ENCODE peak calls at places on chromosomes 3 and 15, in seven cellular contexts. L is stomach, K is WERI-Rb-1, B is AG09319, E is MM.1S, P is tibial artery, H is foreskin fibroblast. Q is an unnamed sample.

GRCh38 chr3:161560006-161560637 is 63.5 kb downstream of the OTOL1 start:
- DNase-seq in L (peak), K (peak), B (peak), E (peak), P (no peak), H (peak), Q (peak)

GRCh38 chr3:52232279-52233107 is 6.5 kb downstream of the TWF2 start:
- DNase-seq in L (no peak), K (no peak), B (no peak), E (no peak), P (peak), H (no peak), Q (no peak)

GRCh38 chr3:183015185-183015584 is 34.8 kb upstream of the DCUN1D1 start:
- DNase-seq in L (no peak), K (no peak), B (no peak), E (no peak), P (no peak), H (no peak), Q (no peak)

GRCh38 chr15:39363761-39364586 is 216.9 kb upstream of the THBS1 start:
- DNase-seq in L (no peak), K (no peak), B (no peak), E (no peak), P (no peak), H (peak), Q (no peak)

GRCh38 chr3:71089271-71089670 is 494.3 kb downstream of the FOXP1 start:
- DNase-seq in L (no peak), K (no peak), B (no peak), E (no peak), P (no peak), H (peak), Q (no peak)

GRCh38 chr3:5016218-5017161 is 37.3 kb downstream of the BHLHE40 start:
- DNase-seq in L (peak), K (peak), B (no peak), E (no peak), P (no peak), H (peak), Q (no peak)

GRCh38 chr3:69929019-69929418 is 70.5 kb upstream of the SAMMSON start:
- DNase-seq in L (no peak), K (no peak), B (no peak), E (no peak), P (no peak), H (no peak), Q (no peak)

GRCh38 chr3:110420158-110420641 is 651.4 kb upstream of the NECTIN3 start:
- DNase-seq in L (no peak), K (no peak), B (peak), E (no peak), P (no peak), H (peak), Q (no peak)

GRCh38 chr3:79086514-79086913 is 681.3 kb downstream of the ROBO1 start:
- DNase-seq in L (peak), K (peak), B (peak), E (peak), P (no peak), H (peak), Q (peak)

GRCh38 chr3:116947809-116948208 is 238.2 kb downstream of the TUSC7 start:
- DNase-seq in L (peak), K (no peak), B (no peak), E (peak), P (no peak), H (no peak), Q (no peak)

GRCh38 chr3:13209334-13209733 is 136.1 kb upstream of the IQSEC1 start:
- DNase-seq in L (no peak), K (no peak), B (no peak), E (no peak), P (no peak), H (no peak), Q (no peak)

DNA sequence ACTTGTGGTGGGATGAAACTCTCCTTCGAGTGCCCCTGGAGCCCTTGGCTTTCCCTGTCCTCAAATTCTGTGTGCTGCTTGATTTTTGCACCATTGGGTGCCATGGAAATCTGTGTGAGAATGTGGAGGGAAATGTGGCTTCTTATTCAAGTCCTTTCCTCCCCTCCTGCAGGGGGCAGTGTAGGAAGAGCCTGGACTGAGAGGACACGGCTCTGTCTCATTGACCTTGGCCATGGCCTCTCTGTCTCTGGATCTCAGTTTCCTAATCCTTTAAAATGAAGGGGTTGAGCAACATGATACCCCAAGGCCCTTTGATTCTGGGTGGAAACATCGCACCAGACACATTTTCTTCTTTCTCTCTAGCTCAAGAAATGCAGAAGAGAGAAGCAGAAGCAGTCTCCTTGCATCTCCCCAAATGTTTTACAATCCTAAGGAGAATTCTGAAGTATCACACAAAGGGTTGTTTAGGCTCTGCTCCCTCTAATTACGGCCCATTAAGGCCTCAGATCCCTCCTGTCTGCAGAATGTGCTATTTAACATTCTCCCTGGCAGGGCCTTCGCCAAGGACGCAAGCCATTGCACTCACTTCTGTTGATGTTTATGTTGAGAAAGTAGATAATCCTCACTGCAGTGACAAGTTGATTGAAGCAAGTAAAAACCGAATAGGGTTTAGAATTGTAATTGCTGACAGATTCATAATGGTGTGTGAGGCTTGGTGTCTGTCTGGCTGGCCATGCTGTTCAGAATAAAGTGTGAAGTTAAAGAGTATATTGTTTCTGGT is 169.1 kb downstream of the TPRG1 start:
- DNase-seq in L (no peak), K (peak), B (no peak), E (no peak), P (no peak), H (no peak), Q (no peak)
- TF ChIP-seq CTCF in L (no peak), K (peak), B (peak), E (peak), P (no peak), H (peak), Q (peak)

DNA sequence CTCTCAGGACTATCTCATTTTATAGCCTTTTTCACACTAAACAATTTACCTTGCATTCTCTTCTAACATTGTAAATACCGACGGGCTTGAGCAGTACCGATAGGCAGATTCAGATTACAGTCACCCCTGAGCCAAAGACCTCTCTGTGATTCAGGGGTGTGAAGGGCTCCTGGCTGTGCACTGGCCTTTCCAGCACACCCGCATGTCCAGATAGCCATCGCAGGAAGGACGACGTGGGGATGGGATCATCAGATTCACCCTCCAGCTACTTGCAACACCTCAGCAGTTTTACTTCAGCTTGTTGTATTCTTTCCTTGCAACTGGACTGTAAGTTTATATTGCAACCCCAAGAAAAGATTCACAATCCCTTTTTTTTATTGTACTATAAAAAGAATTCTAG is 48.3 kb downstream of the CASR start:
- DNase-seq in L (no peak), K (no peak), B (no peak), E (no peak), P (no peak), H (no peak), Q (no peak)
- TF ChIP-seq CTCF in L (no peak), K (no peak), B (no peak), E (no peak), P (no peak), H (no peak), Q (no peak)

GRCh38 chr15:33309602-33310276 is 1.0 kb upstream of the RYR3 start:
- DNase-seq in L (no peak), K (peak), B (no peak), E (peak), P (peak), H (no peak), Q (peak)
- TF ChIP-seq CTCF in L (no peak), K (peak), B (no peak), E (peak), P (peak), H (peak), Q (peak)

DNA sequence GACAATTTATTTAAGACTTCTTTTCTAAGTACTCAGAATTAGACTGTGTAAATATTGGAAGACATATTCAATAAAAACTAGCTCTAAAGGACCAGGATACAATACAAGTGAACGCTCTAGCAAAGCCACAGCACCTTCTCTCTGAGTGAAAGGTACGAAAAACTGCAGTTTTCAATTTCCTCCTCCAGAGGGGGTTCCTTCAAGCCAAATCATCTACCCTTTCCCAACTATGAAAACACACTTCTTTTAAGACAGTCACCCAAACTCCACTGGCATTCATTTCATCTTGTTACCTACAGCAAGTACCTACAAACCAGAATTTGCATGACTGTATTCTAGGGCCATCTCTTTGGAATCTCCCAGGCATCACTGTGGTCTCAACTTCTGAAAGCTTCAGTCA is 165.8 kb downstream of the ERC2 start:
- DNase-seq in L (no peak), K (no peak), B (no peak), E (no peak), P (no peak), H (no peak), Q (no peak)
- TF ChIP-seq CTCF in L (no peak), K (peak), B (no peak), E (peak), P (no peak), H (no peak), Q (peak)

GRCh38 chr3:126391631-126392030 is 3.1 kb upstream of the CFAP100 start:
- DNase-seq in L (peak), K (no peak), B (no peak), E (no peak), P (peak), H (no peak), Q (peak)

GRCh38 chr3:126390201-126390600 is 4.5 kb upstream of the CFAP100 start:
- DNase-seq in L (peak), K (no peak), B (no peak), E (no peak), P (peak), H (no peak), Q (no peak)

GRCh38 chr3:126389792-126390142 is 4.9 kb upstream of the CFAP100 start:
- DNase-seq in L (peak), K (no peak), B (no peak), E (no peak), P (no peak), H (no peak), Q (no peak)

GRCh38 chr3:126390751-126391150 is 4.0 kb upstream of the CFAP100 start:
- DNase-seq in L (peak), K (no peak), B (no peak), E (peak), P (peak), H (no peak), Q (no peak)

DNA sequence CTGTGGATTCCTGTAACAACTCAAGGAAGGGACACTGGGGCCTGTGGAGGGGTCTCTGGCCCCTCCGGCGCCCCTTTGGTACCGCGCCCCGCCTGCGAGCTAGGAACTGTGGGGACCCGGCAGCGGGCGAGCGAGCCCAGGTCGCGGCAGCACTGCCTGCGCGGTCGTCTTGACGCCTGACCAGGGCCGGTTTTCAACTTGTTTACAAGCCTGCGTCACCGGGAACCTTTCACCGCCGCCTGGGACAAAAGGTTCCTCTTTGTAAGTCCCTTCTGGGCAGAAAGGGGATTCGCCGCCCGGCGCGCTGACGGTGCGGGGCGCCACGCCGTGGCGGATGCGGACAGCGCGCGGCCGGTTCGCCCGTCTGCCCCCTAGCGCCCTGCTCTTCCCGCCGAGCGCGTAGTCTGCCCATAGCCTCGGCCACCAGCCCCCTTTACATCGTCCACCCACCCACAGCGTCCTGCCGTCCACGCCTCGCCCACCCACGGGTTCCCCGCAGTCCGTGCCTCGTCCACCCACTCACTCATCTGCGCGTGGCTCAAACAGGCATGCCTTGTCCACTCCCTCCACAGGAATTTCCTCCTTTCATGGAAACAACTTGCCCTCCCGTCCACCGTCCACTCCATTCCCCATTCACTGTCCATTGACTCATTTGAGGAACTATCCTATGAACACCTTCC is 5.5 kb upstream of the CFAP100 start:
- DNase-seq in L (peak), K (peak), B (peak), E (peak), P (peak), H (peak), Q (peak)
- TF ChIP-seq CTCF in L (peak), K (peak), B (peak), E (peak), P (peak), H (peak), Q (peak)

DNA sequence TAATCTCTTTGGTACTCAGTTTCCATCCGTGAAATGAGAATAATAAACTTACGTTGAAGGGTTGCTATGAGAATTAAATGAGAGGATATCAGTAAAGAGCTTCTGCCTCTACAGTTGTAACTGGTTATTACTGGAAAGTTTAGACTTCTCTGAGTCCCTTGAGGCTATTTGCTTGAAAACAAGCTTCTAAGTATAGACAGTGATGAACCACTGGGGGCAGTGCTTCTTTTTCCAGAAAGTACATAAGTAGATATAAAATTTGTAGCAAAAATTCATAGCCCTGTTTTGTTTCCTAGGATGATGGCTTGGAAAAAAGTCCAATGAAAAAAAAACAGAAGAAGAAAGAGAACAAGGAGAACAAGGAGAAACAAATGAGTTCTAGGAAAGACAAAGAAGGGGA is 87.1 kb downstream of the RGMA start:
- DNase-seq in L (no peak), K (no peak), B (no peak), E (no peak), P (no peak), H (no peak), Q (no peak)
- TF ChIP-seq CTCF in L (no peak), K (no peak), B (no peak), E (no peak), P (no peak), H (no peak), Q (peak)